ENCODE peak calls at places on chromosomes 11 and 22, in six cellular contexts. I is IMR-90, J is mesenchymal stem cell, A is mesendoderm, D is H1, C is trophoblast cell. H is an unnamed sample.

GRCh38 chr11:114964676-114965214 is 286.4 kb downstream of the NXPE2 start:
- DNase-seq in J (no peak), I (no peak), C (no peak), D (no peak), A (no peak), H (no peak)

GRCh38 chr11:73468590-73469161 is 92.5 kb downstream of the RELT start:
- DNase-seq in D (no peak), I (no peak), C (no peak), J (no peak), A (no peak), H (no peak)

GRCh38 chr11:1674879-1675235 is 22.1 kb upstream of the KRTAP5-6 start:
- DNase-seq in D (no peak), I (no peak), C (no peak), J (no peak), A (no peak), H (no peak)

GRCh38 chr11:9016916-9017642 is 13.3 kb upstream of the NRIP3 start:
- DNase-seq in I (peak; percentile 2), C (no peak), J (no peak), A (no peak), D (no peak), H (no peak)

GRCh38 chr11:110409174-110409573 is 20.6 kb upstream of the FDX1 start:
- DNase-seq in I (peak; percentile 37), J (peak; percentile 44), C (no peak), D (no peak), A (no peak), H (no peak)

GRCh38 chr11:114159802-114160588 is 100.5 kb downstream of the ZBTB16 start:
- DNase-seq in D (no peak), I (peak; percentile 90), J (peak; percentile 96), C (peak; percentile 14), A (peak; percentile 29), H (no peak)

GRCh38 chr11:61917043-61917356 is 366 bp downstream of the RAB3IL1 start:
- DNase-seq in J (no peak), D (no peak), A (no peak), C (no peak), I (no peak), H (no peak)

GRCh38 chr11:48005878-48006277 is 25.5 kb downstream of the PTPRJ start:
- DNase-seq in D (no peak), A (no peak), C (no peak), J (no peak), I (no peak), H (peak; percentile 36)

GRCh38 chr22:30054067-30054763 is 26.0 kb upstream of the HORMAD2 start:
- DNase-seq in C (no peak), D (no peak), I (no peak), J (no peak), A (no peak), H (no peak)

GRCh38 chr11:19954899-19955298 is 205.4 kb downstream of the DBX1 start:
- DNase-seq in I (no peak), C (no peak), A (no peak), J (no peak), D (no peak), H (no peak)

GRCh38 chr11:134752964-134753804 is 341.1 kb upstream of the B3GAT1 start:
- DNase-seq in A (no peak), I (no peak), C (no peak), J (no peak), D (no peak), H (no peak)

GRCh38 chr22:20130319-20130718 is 1.3 kb upstream of the ZDHHC8 start:
- DNase-seq in A (peak; percentile 32), J (no peak), C (no peak), I (no peak), D (no peak), H (no peak)

GRCh38 chr11:60658409-60658808 is 41.0 kb upstream of the MS4A8 start:
- DNase-seq in C (no peak), A (no peak), I (no peak), J (no peak), D (no peak), H (no peak)

GRCh38 chr11:84714316-84714780 is 912.8 kb downstream of the DLG2 start:
- DNase-seq in C (no peak), J (peak; percentile 66), D (peak; percentile 85), I (peak; percentile 6), A (peak; percentile 80), H (peak; percentile 70)

GRCh38 chr22:23245045-23245798 is 64.9 kb downstream of the BCR start:
- DNase-seq in D (no peak), J (no peak), A (no peak), C (no peak), I (peak; percentile 55), H (no peak)

GRCh38 chr22:43004362-43005035 is 10.4 kb downstream of the PACSIN2 start:
- DNase-seq in I (no peak), D (no peak), C (no peak), A (no peak), J (peak; percentile 82), H (no peak)

GRCh38 chr11:36288442-36289225 is 590 bp downstream of the COMMD9 start:
- DNase-seq in J (no peak), C (no peak), I (no peak), D (no peak), A (peak; percentile 11), H (no peak)

GRCh38 chr22:38132794-38133193 is 22.3 kb upstream of the BAIAP2L2 start:
- DNase-seq in D (no peak), I (no peak), C (no peak), J (no peak), A (no peak), H (no peak)

GRCh38 chr11:116287866-116288265 is 484.9 kb downstream of the BUD13 start:
- DNase-seq in J (no peak), A (no peak), D (no peak), C (no peak), I (no peak), H (no peak)

GRCh38 chr22:21623402-21623970 is 6.3 kb downstream of the YDJC start:
- DNase-seq in I (no peak), D (no peak), C (no peak), A (no peak), J (no peak), H (no peak)

GRCh38 chr22:20509344-20510047 is 2.1 kb downstream of the MED15 start:
- DNase-seq in J (peak; percentile 98), D (no peak), C (peak; percentile 89), I (peak; percentile 94), A (peak; percentile 80), H (no peak)

GRCh38 chr22:22951035-22951434 is 63.4 kb downstream of the IGLL5 start:
- DNase-seq in J (no peak), I (no peak), A (no peak), C (no peak), D (no peak), H (no peak)

GRCh38 chr11:27204527-27204926 is 158.5 kb downstream of the CCDC34 start:
- DNase-seq in I (no peak), D (peak; percentile 63), C (no peak), A (no peak), J (no peak), H (no peak)

GRCh38 chr22:48428556-48429371 is 1398.9 kb downstream of the BRD1 start:
- DNase-seq in C (no peak), I (no peak), D (no peak), A (peak; percentile 86), J (no peak), H (no peak)

GRCh38 chr22:46792061-46792796 is 29.8 kb downstream of the TBC1D22A start:
- DNase-seq in A (no peak), I (no peak), D (no peak), C (no peak), J (no peak), H (no peak)
- H3K23ac ChIP-seq in A (no peak overlapping the region), I (no peak overlapping the region), D (no peak overlapping the region), C (no peak overlapping the region), J (no peak overlapping the region), H (peak overlapping the region; percentile 44)

GRCh38 chr11:45710561-45710960 is 45.1 kb upstream of the CHST1 start:
- DNase-seq in D (no peak), C (no peak), A (no peak), J (no peak), I (no peak), H (no peak)
- H3K23ac ChIP-seq in D (no peak overlapping the region), C (no peak overlapping the region), A (no peak overlapping the region), J (no peak overlapping the region), I (no peak overlapping the region), H (no peak overlapping the region)

GRCh38 chr22:28799834-28800307 is 498 bp downstream of the XBP1 start:
- DNase-seq in C (peak; percentile 68), J (peak; percentile 62), A (peak; percentile 70), I (peak; percentile 54), D (no peak), H (peak; percentile 53)
- H3K23ac ChIP-seq in C (no peak overlapping the region), J (peak overlapping the region; percentile 67), A (peak overlapping the region; percentile 54), I (peak overlapping the region; percentile 98), D (no peak overlapping the region), H (peak overlapping the region; percentile 95)

DNA sequence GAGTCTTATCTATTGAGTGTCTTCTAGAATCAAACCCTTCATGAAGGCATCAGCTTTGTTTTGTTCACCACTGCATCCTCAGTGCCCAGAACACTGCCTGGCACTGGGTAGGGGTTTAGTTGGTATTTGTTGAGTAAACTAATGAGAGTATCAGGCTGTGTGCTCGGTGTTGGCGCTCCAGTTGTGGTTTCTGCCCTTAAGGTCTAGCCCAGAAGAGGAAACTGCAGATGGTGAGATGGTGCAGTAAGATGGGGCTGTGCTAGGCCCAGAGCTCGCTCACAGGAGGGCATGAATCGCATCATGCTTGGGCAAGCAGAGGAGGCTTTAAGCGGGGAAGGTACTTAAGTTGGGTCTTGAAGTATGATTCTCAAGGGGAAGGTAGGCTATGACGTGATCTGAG is 97.2 kb downstream of the FBXO7 start:
- DNase-seq in D (no peak), C (no peak), I (no peak), J (no peak), A (no peak), H (no peak)
- H3K23ac ChIP-seq in D (no peak overlapping the region), C (no peak overlapping the region), I (no peak overlapping the region), J (no peak overlapping the region), A (no peak overlapping the region), H (no peak overlapping the region)

DNA sequence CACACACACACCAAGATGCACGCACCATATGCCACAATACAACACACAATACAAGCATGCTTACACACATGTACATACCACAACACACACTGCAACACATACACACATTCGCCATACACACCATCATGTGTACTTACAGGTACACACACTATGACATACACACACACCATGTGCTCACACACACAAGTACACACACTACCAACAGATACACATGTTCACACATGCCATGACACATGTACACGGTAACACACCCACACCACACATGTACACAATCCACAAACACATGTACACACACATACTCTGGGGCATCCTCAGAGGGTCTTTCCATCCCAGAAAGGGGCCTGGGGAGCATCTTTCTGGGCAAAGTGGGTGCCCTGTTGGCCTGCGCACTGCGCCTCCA is 82.2 kb downstream of the ST3GAL4 start:
- DNase-seq in A (no peak), C (no peak), D (no peak), I (no peak), J (no peak), H (no peak)
- H3K23ac ChIP-seq in A (no peak overlapping the region), C (no peak overlapping the region), D (no peak overlapping the region), I (no peak overlapping the region), J (no peak overlapping the region), H (no peak overlapping the region)

GRCh38 chr11:117634756-117635593 is 162.0 kb downstream of the DSCAML1 start:
- DNase-seq in A (no peak), I (no peak), C (no peak), J (no peak), D (no peak), H (no peak)
- H3K23ac ChIP-seq in A (no peak overlapping the region), I (no peak overlapping the region), C (no peak overlapping the region), J (no peak overlapping the region), D (no peak overlapping the region), H (peak overlapping the region; percentile 92)

GRCh38 chr11:76444384-76445121 is at the start of gene EMSY:
- DNase-seq in C (peak; percentile 97), D (peak; percentile 89), J (peak; percentile 100), I (peak; percentile 100), A (peak; percentile 100), H (peak; percentile 99)
- H3K23ac ChIP-seq in C (no peak within 1 kb of the TSS), D (no peak within 1 kb of the TSS), J (no peak within 1 kb of the TSS), I (peak within 1 kb of the TSS; percentile 90), A (peak within 1 kb of the TSS; percentile 74), H (peak within 1 kb of the TSS; percentile 22)

GRCh38 chr11:4684631-4685285 is 12.9 kb downstream of the OR51E2 start:
- DNase-seq in J (no peak), C (no peak), I (no peak), D (no peak), A (no peak), H (no peak)
- H3K23ac ChIP-seq in J (no peak overlapping the region), C (no peak overlapping the region), I (peak overlapping the region; percentile 26), D (no peak overlapping the region), A (no peak overlapping the region), H (no peak overlapping the region)